ENCODE peak calls at places on chromosomes 5 and 9, in eight cellular contexts. M is uterus, K is A549, H is spleen, U is gastrocnemius medialis, L is transverse colon, V is breast epithelium, Q is stomach. B is an unnamed sample.

GRCh38 chr5:145408048-145408341 is 427.1 kb downstream of the PRELID2 start:
- DNase-seq in M (no peak), K (no peak), H (no peak), U (no peak), L (no peak), V (no peak), Q (no peak), B (no peak)

GRCh38 chr5:153613143-153613542 is 122.7 kb downstream of the GRIA1 start:
- DNase-seq in M (no peak), K (no peak), H (no peak), U (no peak), L (no peak), V (no peak), Q (no peak), B (no peak)

GRCh38 chr9:121529237-121529987 is 29.8 kb upstream of the GGTA1 start:
- DNase-seq in M (peak), K (no peak), H (peak), U (peak), L (peak), V (peak), Q (peak), B (peak)

GRCh38 chr5:157542282-157542966 is 33.2 kb downstream of the ADAM19 start:
- DNase-seq in M (peak), K (no peak), H (no peak), U (no peak), L (no peak), V (no peak), Q (no peak), B (no peak)

GRCh38 chr9:112061152-112061740 is 113.9 kb downstream of the SUSD1 start:
- DNase-seq in M (peak), K (peak), H (peak), U (peak), L (peak), V (peak), Q (peak), B (no peak)

GRCh38 chr9:93576296-93577044 is at the start of gene PHF2:
- DNase-seq in M (peak), K (peak), H (peak), U (no peak), L (no peak), V (peak), Q (no peak), B (peak)

GRCh38 chr5:69341520-69342161 is 9.0 kb upstream of the CCDC125 start:
- DNase-seq in M (no peak), K (no peak), H (no peak), U (no peak), L (no peak), V (no peak), Q (no peak), B (no peak)

GRCh38 chr5:147547730-147548129 is 37.9 kb upstream of the DPYSL3 start:
- DNase-seq in M (no peak), K (no peak), H (no peak), U (no peak), L (no peak), V (no peak), Q (no peak), B (no peak)

GRCh38 chr5:98679963-98680362 is 93.5 kb upstream of the RGMB start:
- DNase-seq in M (no peak), K (no peak), H (no peak), U (no peak), L (no peak), V (no peak), Q (no peak), B (no peak)

GRCh38 chr5:949275-949543 is 56.5 kb downstream of the TRIP13 start:
- DNase-seq in M (no peak), K (no peak), H (no peak), U (no peak), L (no peak), V (no peak), Q (no peak), B (no peak)

GRCh38 chr5:116361171-116361967 is 213.3 kb downstream of the SEMA6A start:
- DNase-seq in M (peak), K (no peak), H (peak), U (peak), L (peak), V (no peak), Q (peak), B (peak)

GRCh38 chr9:3585616-3586015 is 59.8 kb upstream of the RFX3 start:
- DNase-seq in M (no peak), K (no peak), H (no peak), U (no peak), L (no peak), V (no peak), Q (no peak), B (no peak)

GRCh38 chr5:141560725-141561483 is 57.9 kb downstream of the DIAPH1 start:
- DNase-seq in M (peak), K (no peak), H (no peak), U (peak), L (peak), V (peak), Q (peak), B (peak)

GRCh38 chr5:170892201-170892600 is 30.4 kb downstream of the RANBP17 start:
- DNase-seq in M (no peak), K (no peak), H (no peak), U (no peak), L (no peak), V (no peak), Q (no peak), B (no peak)

GRCh38 chr5:143337946-143338345 is 65.5 kb downstream of the NR3C1 start:
- DNase-seq in M (no peak), K (no peak), H (no peak), U (no peak), L (no peak), V (no peak), Q (no peak), B (no peak)

GRCh38 chr5:74056789-74057164 is 430.8 kb downstream of the ARHGEF28 start:
- DNase-seq in M (no peak), K (peak), H (no peak), U (no peak), L (peak), V (no peak), Q (peak), B (no peak)

GRCh38 chr5:64166201-64166959 is 737 bp downstream of the RNF180 start:
- DNase-seq in M (no peak), K (peak), H (peak), U (no peak), L (no peak), V (peak), Q (no peak), B (no peak)

GRCh38 chr5:96177303-96177869 is 215.7 kb upstream of the ELL2 start:
- DNase-seq in M (no peak), K (no peak), H (no peak), U (no peak), L (no peak), V (no peak), Q (no peak), B (no peak)

GRCh38 chr9:35489313-35490154 is at the start of gene RUSC2:
- DNase-seq in M (peak), K (peak), H (peak), U (peak), L (peak), V (peak), Q (peak), B (peak)
- TF ChIP-seq POLR2A in M (peak), K (peak), H (no peak), U (peak), L (peak), V (peak), Q (no peak), B (peak)

DNA sequence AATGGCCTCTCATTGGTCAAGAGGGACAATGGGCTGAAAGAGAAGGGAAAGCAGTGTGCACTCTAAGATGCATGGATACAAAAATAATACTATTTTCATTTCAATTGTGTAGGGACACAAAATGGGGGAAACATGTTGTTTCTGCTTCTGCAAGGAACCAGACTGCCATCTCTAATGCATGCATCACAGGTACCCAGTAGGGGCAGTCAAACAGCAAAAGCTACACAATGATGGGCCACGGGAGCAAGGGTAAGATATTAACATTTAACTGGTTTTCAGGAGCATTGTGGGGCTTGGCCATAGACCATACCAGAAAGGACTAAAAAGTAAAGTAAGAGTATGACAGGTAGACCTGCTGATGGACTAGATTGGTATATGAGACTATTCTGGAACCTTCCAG is 535.8 kb downstream of the SPATA31D1 start:
- DNase-seq in M (no peak), K (no peak), H (no peak), U (no peak), L (no peak), V (no peak), Q (no peak), B (no peak)
- H3K27ac ChIP-seq in M (no peak), K (no peak), H (no peak), U (no peak), L (no peak), V (no peak), Q (no peak), B (no peak)

GRCh38 chr5:55993013-55993412 is 1.8 kb downstream of the IL6ST start:
- DNase-seq in M (no peak), K (no peak), H (no peak), U (peak), L (no peak), V (no peak), Q (no peak), B (no peak)

GRCh38 chr5:55993628-55994501 is 898 bp downstream of the IL6ST start:
- DNase-seq in M (no peak), K (no peak), H (no peak), U (no peak), L (no peak), V (no peak), Q (no peak), B (no peak)

GRCh38 chr5:55997742-55998351 is 3.1 kb upstream of the IL6ST start:
- DNase-seq in M (no peak), K (no peak), H (no peak), U (no peak), L (no peak), V (no peak), Q (no peak), B (no peak)

GRCh38 chr5:55994502-55994997 is at the start of gene IL6ST:
- DNase-seq in M (no peak), K (peak), H (no peak), U (no peak), L (peak), V (no peak), Q (peak), B (no peak)

DNA sequence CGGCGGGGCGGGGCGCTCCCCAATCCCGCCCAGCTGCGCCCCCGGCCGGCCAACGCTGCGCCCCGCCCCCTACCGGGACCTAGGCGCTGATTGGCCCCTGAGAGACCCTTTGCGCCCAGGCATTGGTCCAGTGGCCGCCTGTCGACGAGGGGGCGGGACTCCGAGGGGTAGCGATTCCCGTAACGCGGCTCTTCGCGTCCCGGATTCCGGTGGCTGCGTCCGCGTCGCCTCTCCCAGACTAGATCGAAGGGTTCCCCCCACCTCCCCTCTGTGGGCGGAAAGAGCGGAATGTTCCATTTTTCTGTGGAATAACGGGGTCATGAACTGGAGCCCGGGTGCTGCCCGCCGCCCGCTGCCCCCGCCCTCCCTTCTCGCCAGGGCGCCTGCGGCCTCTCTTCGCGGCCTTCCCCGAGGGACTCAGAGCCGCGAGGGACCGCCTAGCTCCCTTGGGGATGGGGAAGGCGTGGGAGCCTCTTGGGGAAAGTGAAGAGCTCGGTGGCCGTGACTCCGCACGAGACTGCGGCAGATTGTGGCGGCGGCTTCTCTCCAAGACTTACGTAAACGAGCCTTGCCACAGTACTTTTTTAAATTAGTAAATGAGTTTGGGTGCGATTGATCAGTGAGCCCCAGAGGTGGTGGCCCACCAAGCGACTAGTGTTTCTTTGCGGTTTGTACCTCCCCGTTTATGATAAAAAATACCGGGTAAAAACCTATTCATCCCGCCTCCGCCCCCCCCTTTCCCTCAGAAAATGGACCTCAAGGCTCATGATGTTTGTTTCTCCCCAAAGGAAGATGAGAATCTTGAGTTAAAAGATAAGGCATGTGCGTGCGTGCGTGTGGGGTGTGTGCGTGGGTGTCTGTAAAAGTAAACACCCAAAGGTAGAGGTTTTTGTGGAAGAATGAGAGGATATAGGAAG is 493 bp upstream of the IL6ST start:
- DNase-seq in M (peak), K (peak), H (peak), U (peak), L (peak), V (peak), Q (peak), B (peak)
- TF ChIP-seq POLR2A in M (peak), K (peak), H (no peak), U (peak), L (peak), V (peak), Q (peak), B (peak)

GRCh38 chr9:21081451-21081850 is 3.7 kb upstream of the IFNB1 start:
- DNase-seq in M (no peak), K (no peak), H (no peak), U (no peak), L (no peak), V (no peak), Q (no peak), B (no peak)

GRCh38 chr9:21080793-21081192 is 3.1 kb upstream of the IFNB1 start:
- DNase-seq in M (no peak), K (no peak), H (no peak), U (no peak), L (no peak), V (no peak), Q (no peak), B (no peak)

GRCh38 chr9:21084242-21084850 is 6.6 kb upstream of the IFNB1 start:
- DNase-seq in M (no peak), K (no peak), H (no peak), U (no peak), L (no peak), V (no peak), Q (no peak), B (no peak)

GRCh38 chr9:21082671-21083070 is 4.9 kb upstream of the IFNB1 start:
- DNase-seq in M (no peak), K (no peak), H (no peak), U (no peak), L (no peak), V (no peak), Q (no peak), B (no peak)

GRCh38 chr9:21081999-21082398 is 4.3 kb upstream of the IFNB1 start:
- DNase-seq in M (no peak), K (no peak), H (no peak), U (no peak), L (no peak), V (no peak), Q (no peak), B (no peak)
- H3K27ac ChIP-seq in M (no peak), K (no peak), H (no peak), U (no peak), L (no peak), V (no peak), Q (no peak), B (no peak)

GRCh38 chr5:38466444-38467189 is 89.8 kb downstream of the LIFR start:
- DNase-seq in M (peak), K (no peak), H (no peak), U (peak), L (peak), V (peak), Q (peak), B (peak)

GRCh38 chr5:38468978-38469706 is 87.3 kb downstream of the LIFR start:
- DNase-seq in M (peak), K (no peak), H (no peak), U (peak), L (no peak), V (peak), Q (no peak), B (peak)

GRCh38 chr5:38467353-38468040 is 88.9 kb downstream of the LIFR start:
- DNase-seq in M (peak), K (no peak), H (no peak), U (peak), L (no peak), V (peak), Q (peak), B (peak)

GRCh38 chr5:38469707-38470267 is 86.7 kb downstream of the LIFR start:
- DNase-seq in M (no peak), K (no peak), H (no peak), U (no peak), L (no peak), V (no peak), Q (no peak), B (peak)

DNA sequence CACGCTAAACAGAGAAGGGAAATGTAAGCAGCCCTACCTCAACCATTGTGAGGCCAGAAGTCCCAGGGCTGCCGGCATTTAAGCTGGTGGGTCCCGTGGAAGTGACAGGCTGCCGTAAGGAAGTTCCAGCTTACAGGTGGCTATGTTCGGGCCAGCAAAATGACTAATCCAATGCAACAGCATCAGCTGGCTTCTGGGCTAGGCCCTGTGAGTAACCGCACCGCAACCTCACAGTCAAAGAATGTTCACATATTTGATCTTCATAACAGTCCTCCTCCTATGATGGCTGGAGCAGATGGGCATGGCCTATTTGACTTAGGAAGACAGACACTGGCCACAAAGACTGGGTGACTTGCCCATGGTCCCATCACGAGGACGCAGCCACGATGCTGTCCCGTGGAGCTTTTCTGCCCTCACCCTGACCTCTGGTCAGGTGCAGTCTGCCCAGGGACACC is 88.2 kb downstream of the LIFR start:
- DNase-seq in M (peak), K (peak), H (no peak), U (peak), L (no peak), V (no peak), Q (no peak), B (peak)
- TF ChIP-seq POLR2A in M (no peak), K (no peak), H (no peak), U (peak), L (no peak), V (no peak), Q (no peak), B (peak)